ENCODE peak calls at places on chromosome X, in seven cellular contexts. Q is IMR-90; G is effector memory CD8-positive, alpha-beta T cell; K is SJSA1; M is hepatocyte; H is stimulated activated CD8-positive, alpha-beta memory T cell treated with anti-CD3 and anti-CD28 coated beads, Interleukin-7, amount 100 ng/mL, for 48 hours; W is natural killer cell. O is an unnamed sample.

GRCh38 chrX:137916090-137916746 is 350.3 kb downstream of the ZIC3 start:
- DNase-seq in Q (no peak), G (no peak), K (no peak), M (peak; percentile 9), H (no peak), W (no peak), O (no peak)

GRCh38 chrX:15215366-15215765 is 54.5 kb downstream of the ASB9 start:
- DNase-seq in Q (no peak), G (no peak), K (no peak), M (no peak), H (no peak), W (no peak), O (no peak)

GRCh38 chrX:49001521-49002090 is 458 bp downstream of the GRIPAP1 start:
- DNase-seq in Q (peak; percentile 36), G (peak; percentile 60), K (no peak), M (peak; percentile 20), H (peak; percentile 17), W (peak; percentile 52), O (no peak)

GRCh38 chrX:109843963-109844751 is 111.1 kb upstream of the ACSL4 start:
- DNase-seq in Q (peak; percentile 33), G (no peak), K (no peak), M (no peak), H (no peak), W (no peak), O (no peak)

GRCh38 chrX:141320801-141321200 is 78.5 kb upstream of the SPANXC start:
- DNase-seq in Q (no peak), G (no peak), K (no peak), M (no peak), H (no peak), W (no peak), O (no peak)

GRCh38 chrX:65811558-65812228 is 144.2 kb downstream of the MSN start:
- DNase-seq in Q (no peak), G (no peak), K (no peak), M (no peak), H (no peak), W (no peak), O (no peak)

GRCh38 chrX:79413009-79413408 is 45.9 kb upstream of the ITM2A start:
- DNase-seq in Q (peak; percentile 1), G (no peak), K (no peak), M (peak; percentile 9), H (no peak), W (no peak), O (no peak)

GRCh38 chrX:118226060-118226428 is 109.4 kb upstream of the KLHL13 start:
- DNase-seq in Q (no peak), G (no peak), K (no peak), M (peak; percentile 26), H (no peak), W (no peak), O (no peak)

GRCh38 chrX:11059923-11060322 is 51.2 kb upstream of the HCCS start:
- DNase-seq in Q (peak; percentile 35), G (no peak), K (no peak), M (no peak), H (no peak), W (no peak), O (no peak)

GRCh38 chrX:115023139-115023538 is 5.7 kb upstream of the IL13RA2 start:
- DNase-seq in Q (peak; percentile 90), G (no peak), K (no peak), M (peak; percentile 32), H (no peak), W (no peak), O (no peak)

GRCh38 chrX:154308108-154308946 is 12.7 kb downstream of the TKTL1 start:
- DNase-seq in Q (peak; percentile 10), G (peak; percentile 74), K (peak; percentile 56), M (peak; percentile 39), H (peak; percentile 37), W (peak; percentile 63), O (peak; percentile 74)

GRCh38 chrX:22314211-22314610 is 41.5 kb downstream of the CBLL2 start:
- DNase-seq in Q (no peak), G (no peak), K (peak; percentile 35), M (no peak), H (no peak), W (no peak), O (no peak)

GRCh38 chrX:40171513-40172168 is 73.9 kb upstream of the BCOR start:
- DNase-seq in Q (no peak), G (no peak), K (no peak), M (peak; percentile 71), H (no peak), W (no peak), O (no peak)

GRCh38 chrX:72715546-72715945 is 1.4 kb upstream of the PHKA1 start:
- DNase-seq in Q (no peak), G (no peak), K (no peak), M (no peak), H (no peak), W (no peak), O (no peak)

GRCh38 chrX:48956728-48957414 is 536 bp downstream of the OTUD5 start:
- DNase-seq in Q (no peak), G (peak; percentile 62), K (no peak), M (peak; percentile 27), H (no peak), W (peak; percentile 64), O (no peak)

GRCh38 chrX:67500617-67501016 is 43.2 kb upstream of the AR start:
- DNase-seq in Q (no peak), G (no peak), K (no peak), M (no peak), H (no peak), W (no peak), O (no peak)

GRCh38 chrX:4909245-4909830 is 1195.9 kb upstream of the PRKX start:
- DNase-seq in Q (no peak), G (no peak), K (no peak), M (no peak), H (no peak), W (no peak), O (no peak)

GRCh38 chrX:100410083-100410590 is at the start of gene PCDH19:
- DNase-seq in Q (peak; percentile 17), G (no peak), K (no peak), M (peak; percentile 81), H (peak; percentile 6), W (no peak), O (peak; percentile 51)

GRCh38 chrX:154019633-154020499 is at the start of gene IRAK1:
- DNase-seq in Q (peak; percentile 52), G (peak; percentile 30), K (peak; percentile 55), M (peak; percentile 77), H (peak; percentile 43), W (peak; percentile 53), O (peak; percentile 55)

GRCh38 chrX:136209016-136209738 is 42.0 kb downstream of the MAP7D3 start:
- DNase-seq in Q (peak; percentile 56), G (peak; percentile 4), K (peak; percentile 48), M (peak; percentile 34), H (no peak), W (peak; percentile 16), O (peak; percentile 58)

GRCh38 chrX:8288590-8288989 is 117.5 kb upstream of the VCX2 start:
- DNase-seq in Q (no peak), G (no peak), K (no peak), M (no peak), H (no peak), W (no peak), O (no peak)

GRCh38 chrX:15310117-15310516 is 5.3 kb downstream of the ASB11 start:
- DNase-seq in Q (peak; percentile 6), G (no peak), K (no peak), M (peak; percentile 54), H (no peak), W (no peak), O (peak; percentile 53)

GRCh38 chrX:24377195-24377594 is 16.8 kb downstream of the SUPT20HL1 start:
- DNase-seq in Q (no peak), G (no peak), K (no peak), M (no peak), H (no peak), W (no peak), O (no peak)

GRCh38 chrX:111100191-111100590 is 4.2 kb downstream of the PAK3 start:
- DNase-seq in Q (peak; percentile 24), G (peak; percentile 5), K (no peak), M (peak; percentile 57), H (no peak), W (no peak), O (no peak)

GRCh38 chrX:13733506-13733905 is 914 bp downstream of the TRAPPC2 start:
- DNase-seq in Q (peak; percentile 23), G (no peak), K (no peak), M (no peak), H (no peak), W (no peak), O (no peak)

GRCh38 chrX:119870626-119871131 is 854 bp downstream of the RNF113A start:
- DNase-seq in Q (peak; percentile 23), G (peak; percentile 21), K (no peak), M (peak; percentile 34), H (no peak), W (peak; percentile 21), O (no peak)